ENCODE peak calls at places on chromosomes 3 and 15, in six cellular contexts. X is upper lobe of left lung, Y is A549, I is ovary, U is stomach, N is transverse colon. T is an unnamed sample.

GRCh38 chr15:83282859-83283812 is 1.3 kb downstream of the BNC1 start:
- DNase-seq in X (no peak), Y (no peak), I (peak), U (no peak), N (no peak), T (no peak)

GRCh38 chr15:31501536-31502157 is 175.0 kb downstream of the KLF13 start:
- DNase-seq in X (no peak), Y (no peak), I (no peak), U (no peak), N (no peak), T (no peak)

GRCh38 chr15:90334304-90334731 is 17.8 kb upstream of the ZNF774 start:
- DNase-seq in X (no peak), Y (no peak), I (no peak), U (no peak), N (peak), T (no peak)

GRCh38 chr15:63893866-63894661 is 60.3 kb upstream of the HERC1 start:
- DNase-seq in X (no peak), Y (no peak), I (peak), U (no peak), N (no peak), T (no peak)

GRCh38 chr3:87161486-87161885 is 65.6 kb upstream of the CHMP2B start:
- DNase-seq in X (no peak), Y (peak), I (no peak), U (no peak), N (no peak), T (no peak)

GRCh38 chr15:27619204-27619603 is 479.9 kb downstream of the OCA2 start:
- DNase-seq in X (no peak), Y (no peak), I (no peak), U (no peak), N (no peak), T (no peak)

GRCh38 chr3:175386630-175387029 is 527.5 kb downstream of the NAALADL2 start:
- DNase-seq in X (no peak), Y (peak), I (no peak), U (no peak), N (no peak), T (no peak)

GRCh38 chr15:51281368-51281967 is 56.9 kb downstream of the CYP19A1 start:
- DNase-seq in X (peak), Y (peak), I (peak), U (peak), N (peak), T (peak)

GRCh38 chr15:89857673-89858072 is 36.1 kb downstream of the AP3S2 start:
- DNase-seq in X (no peak), Y (peak), I (no peak), U (no peak), N (peak), T (no peak)

GRCh38 chr15:71779073-71779797 is 31.1 kb upstream of the NR2E3 start:
- DNase-seq in X (no peak), Y (no peak), I (no peak), U (no peak), N (no peak), T (no peak)

GRCh38 chr3:63809607-63810006 is 9.5 kb upstream of the C3orf49 start:
- DNase-seq in X (no peak), Y (no peak), I (no peak), U (no peak), N (no peak), T (no peak)

GRCh38 chr15:101439920-101440319 is 49.6 kb downstream of the PCSK6 start:
- DNase-seq in X (no peak), Y (no peak), I (no peak), U (peak), N (no peak), T (no peak)

GRCh38 chr15:66830358-66830757 is 128.3 kb downstream of the SMAD6 start:
- DNase-seq in X (no peak), Y (peak), I (no peak), U (no peak), N (no peak), T (no peak)

GRCh38 chr15:95784508-95784907 is 546.0 kb upstream of the NR2F2 start:
- DNase-seq in X (no peak), Y (no peak), I (no peak), U (no peak), N (no peak), T (no peak)

GRCh38 chr3:71709908-71710511 is 15.2 kb downstream of the EIF4E3 start:
- DNase-seq in X (no peak), Y (no peak), I (no peak), U (no peak), N (no peak), T (no peak)

GRCh38 chr15:48647963-48648362 is 2.5 kb upstream of the FBN1 start:
- DNase-seq in X (no peak), Y (peak), I (peak), U (no peak), N (no peak), T (no peak)

GRCh38 chr3:111324645-111325044 is 217.4 kb upstream of the CD96 start:
- DNase-seq in X (no peak), Y (no peak), I (no peak), U (no peak), N (no peak), T (no peak)

DNA sequence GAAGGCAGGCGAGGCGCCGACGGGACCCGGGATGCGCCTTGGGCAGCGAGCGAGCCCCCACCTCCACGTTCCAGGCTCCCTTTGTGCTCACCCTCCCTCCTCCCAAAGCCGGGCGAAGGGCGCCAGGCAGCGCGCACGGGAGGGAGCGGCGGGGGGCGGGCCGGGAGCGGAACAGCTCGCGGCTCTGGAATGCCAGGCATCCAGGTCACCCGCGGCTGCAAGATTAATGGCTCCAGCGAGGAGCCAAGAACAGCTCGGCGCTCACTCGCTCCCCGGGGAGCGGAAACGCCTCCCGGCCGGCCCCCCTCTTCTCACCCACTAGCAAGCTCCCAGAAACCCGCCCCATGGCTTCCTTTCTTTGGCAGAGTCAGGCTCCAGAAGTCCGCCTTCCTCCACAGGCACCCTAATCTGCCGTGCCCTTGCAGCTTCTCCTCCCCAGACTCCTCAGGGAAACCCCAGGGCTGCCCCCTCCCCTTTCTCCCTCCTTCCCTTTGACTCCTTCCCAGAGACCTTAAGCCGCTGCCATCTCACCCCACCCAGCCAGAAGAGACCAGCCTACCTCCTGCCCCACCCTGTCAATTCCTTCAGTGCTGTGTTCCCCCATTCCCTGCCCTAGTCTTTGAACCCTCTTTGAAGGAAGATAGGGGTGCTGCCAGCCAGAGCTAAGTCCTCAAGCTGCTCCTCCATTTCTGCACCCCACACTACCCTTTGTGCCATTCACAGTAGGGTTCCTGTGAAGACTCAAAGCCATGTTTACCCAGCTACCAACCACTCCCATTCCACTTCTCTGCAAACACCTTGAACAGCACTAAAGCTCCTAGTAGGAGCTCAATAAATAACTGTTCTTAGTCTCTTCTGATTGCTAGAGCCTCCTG is 9.9 kb downstream of the AMOTL2 start:
- DNase-seq in X (peak), Y (peak), I (peak), U (peak), N (peak), T (peak)
- TF ChIP-seq EP300 in X (no peak), Y (peak), I (no peak), U (peak), N (no peak), T (no peak)

GRCh38 chr3:458614-459375 is 262.2 kb downstream of the CHL1 start:
- DNase-seq in X (no peak), Y (no peak), I (no peak), U (no peak), N (no peak), T (no peak)
- TF ChIP-seq EP300 in X (no peak), Y (no peak), I (no peak), U (no peak), N (no peak), T (no peak)

GRCh38 chr15:87704276-87704675 is 552.3 kb downstream of the NTRK3 start:
- DNase-seq in X (no peak), Y (no peak), I (no peak), U (no peak), N (no peak), T (peak)

GRCh38 chr15:87703238-87704111 is 553.1 kb downstream of the NTRK3 start:
- DNase-seq in X (no peak), Y (no peak), I (no peak), U (no peak), N (no peak), T (peak)

GRCh38 chr15:87707076-87707475 is 549.5 kb downstream of the NTRK3 start:
- DNase-seq in X (no peak), Y (no peak), I (no peak), U (no peak), N (no peak), T (no peak)

GRCh38 chr15:87707581-87708130 is 548.9 kb downstream of the NTRK3 start:
- DNase-seq in X (no peak), Y (no peak), I (no peak), U (no peak), N (no peak), T (no peak)

DNA sequence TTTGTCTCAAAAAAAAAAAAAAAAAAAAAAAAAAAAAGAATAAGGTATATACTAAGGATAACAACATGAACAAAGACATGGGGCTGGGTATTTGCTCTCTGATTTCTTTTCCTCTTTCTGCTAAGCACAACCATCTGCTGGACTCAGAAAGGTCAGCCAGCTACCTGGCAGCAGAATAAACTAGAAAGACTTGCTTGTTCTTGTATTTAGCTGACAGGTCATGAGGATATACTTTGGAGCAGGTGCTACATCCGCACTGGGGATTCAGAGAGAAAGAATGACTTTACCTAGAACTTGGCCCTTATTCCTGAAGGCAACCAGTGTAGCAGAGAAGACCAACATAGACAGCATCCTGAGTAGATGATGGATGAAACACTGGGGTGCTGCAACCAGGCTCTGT is 550.5 kb downstream of the NTRK3 start:
- DNase-seq in X (no peak), Y (no peak), I (no peak), U (no peak), N (no peak), T (no peak)
- TF ChIP-seq EP300 in X (no peak), Y (no peak), I (no peak), U (no peak), N (no peak), T (no peak)

DNA sequence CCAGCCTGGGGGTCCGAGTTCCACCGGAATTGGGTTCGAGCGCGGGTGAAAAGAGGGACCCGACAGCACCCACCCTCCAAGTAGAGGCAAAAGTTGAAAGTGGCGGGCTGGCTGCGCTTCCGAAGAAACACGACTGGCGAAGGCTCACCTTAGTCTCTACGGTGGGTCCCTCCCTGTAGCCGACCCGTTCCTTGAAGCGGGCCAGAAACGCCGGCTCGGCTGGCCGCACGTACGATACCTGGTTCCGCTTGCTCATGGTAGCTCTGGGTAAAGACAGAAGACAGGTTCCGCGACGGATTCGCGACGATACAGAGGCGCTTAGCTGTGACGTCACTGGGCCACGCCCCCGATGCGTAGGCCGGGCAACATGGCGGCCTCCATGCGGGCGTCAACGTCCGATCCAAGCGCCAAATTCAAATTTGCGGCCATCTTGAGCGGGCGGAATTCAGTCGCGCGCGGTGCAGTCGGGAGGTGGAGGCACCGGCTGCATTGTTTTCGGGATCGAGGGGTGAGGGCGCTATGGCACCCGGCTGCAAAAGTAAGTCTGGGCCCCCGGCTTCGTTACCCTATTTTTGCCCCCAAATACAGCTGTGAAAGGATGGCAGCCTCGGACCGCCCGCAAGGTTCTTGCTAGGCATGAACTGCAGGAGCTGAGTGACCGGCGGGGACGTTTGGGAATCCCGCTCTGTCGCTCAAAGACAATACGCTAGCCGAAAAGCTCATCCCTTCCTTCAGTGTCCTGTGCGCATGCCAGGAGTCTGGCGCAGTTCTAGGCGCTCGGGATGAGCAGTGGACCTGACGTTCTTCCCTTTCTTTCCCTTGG is at the start of the genes KIAA1143 and KIF15:
- DNase-seq in X (peak), Y (peak), I (peak), U (peak), N (peak), T (peak)
- TF ChIP-seq EP300 in X (no peak), Y (no peak), I (no peak), U (no peak), N (no peak), T (peak)

GRCh38 chr15:53412542-53412941 is 346.9 kb downstream of the WDR72 start:
- DNase-seq in X (no peak), Y (no peak), I (no peak), U (no peak), N (no peak), T (no peak)
- TF ChIP-seq EP300 in X (no peak), Y (no peak), I (no peak), U (no peak), N (no peak), T (no peak)

GRCh38 chr3:189908646-189909045 is 212.1 kb downstream of the P3H2 start:
- DNase-seq in X (no peak), Y (peak), I (no peak), U (no peak), N (no peak), T (no peak)
- TF ChIP-seq EP300 in X (no peak), Y (no peak), I (no peak), U (no peak), N (no peak), T (no peak)

GRCh38 chr3:19342428-19342827 is 194.1 kb downstream of the KCNH8 start:
- DNase-seq in X (no peak), Y (no peak), I (no peak), U (no peak), N (no peak), T (no peak)
- TF ChIP-seq EP300 in X (no peak), Y (no peak), I (no peak), U (no peak), N (no peak), T (no peak)

DNA sequence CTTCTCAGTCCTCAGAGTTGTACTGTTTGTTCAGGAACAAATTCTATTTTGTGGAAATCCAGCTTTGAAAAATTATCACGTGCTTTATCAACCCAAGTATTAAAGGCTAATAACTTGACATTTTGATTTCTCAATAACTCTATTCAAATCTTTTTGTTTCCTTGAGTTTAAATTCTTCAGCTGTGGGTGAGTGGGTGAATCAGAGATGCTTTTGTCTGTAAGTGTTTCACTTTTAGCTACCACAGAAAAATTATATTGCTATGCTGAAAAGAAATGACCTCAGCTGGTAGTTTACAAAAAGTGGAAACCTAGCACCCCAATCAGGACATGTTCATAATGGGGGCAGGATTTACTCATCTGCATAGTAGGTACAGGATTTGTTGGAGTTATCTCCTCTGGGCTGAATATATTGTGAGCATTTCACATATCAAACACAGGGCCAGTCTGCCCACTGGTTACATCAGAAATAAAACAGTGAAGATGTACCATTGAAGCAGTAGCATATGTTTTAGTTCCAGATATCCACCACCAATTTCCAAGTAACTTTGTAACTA is 30.5 kb downstream of the MINDY4B start:
- DNase-seq in X (no peak), Y (no peak), I (no peak), U (no peak), N (no peak), T (no peak)
- TF ChIP-seq EP300 in X (no peak), Y (no peak), I (no peak), U (no peak), N (no peak), T (no peak)